ENCODE peak calls at places on chromosomes 1 and 21, in five cellular contexts. H is stomach, E is neural progenitor cell, G is GM23338, R is HepG2. N is an unnamed sample.

GRCh38 chr1:46822248-46822826 is 23.5 kb downstream of the CYP4B1 start:
- DNase-seq in H (no peak), E (peak; percentile 51), G (peak; percentile 46), R (no peak), N (no peak)

GRCh38 chr1:243487649-243488227 is 231.9 kb downstream of the SDCCAG8 start:
- DNase-seq in H (no peak), E (no peak), G (peak; percentile 80), R (no peak), N (no peak)

GRCh38 chr1:236398538-236398937 is 4.5 kb downstream of the EDARADD start:
- DNase-seq in H (peak; percentile 53), E (no peak), G (no peak), R (no peak), N (no peak)

GRCh38 chr1:68542586-68542985 is 45.7 kb upstream of the DEPDC1 start:
- DNase-seq in H (no peak), E (no peak), G (no peak), R (no peak), N (no peak)

GRCh38 chr1:116909511-116910378 is at the start of gene PTGFRN:
- DNase-seq in H (peak; percentile 69), E (peak; percentile 91), G (peak; percentile 88), R (no peak), N (peak; percentile 18)

GRCh38 chr1:23370270-23370743 is 671 bp upstream of the ZNF436 start:
- DNase-seq in H (no peak), E (no peak), G (no peak), R (no peak), N (no peak)

GRCh38 chr1:22789356-22789994 is 78.8 kb downstream of the EPHB2 start:
- DNase-seq in H (no peak), E (no peak), G (no peak), R (no peak), N (no peak)

GRCh38 chr1:212482352-212483153 is 49.8 kb downstream of the NENF start:
- DNase-seq in H (no peak), E (no peak), G (no peak), R (no peak), N (peak; percentile 20)

GRCh38 chr1:237045278-237046016 is 3.5 kb downstream of the RYR2 start:
- DNase-seq in H (no peak), E (peak; percentile 21), G (peak; percentile 85), R (no peak), N (no peak)

GRCh38 chr1:23643668-23644554 is 47.7 kb upstream of the RPL11 start:
- DNase-seq in H (no peak), E (peak; percentile 65), G (no peak), R (no peak), N (no peak)

DNA sequence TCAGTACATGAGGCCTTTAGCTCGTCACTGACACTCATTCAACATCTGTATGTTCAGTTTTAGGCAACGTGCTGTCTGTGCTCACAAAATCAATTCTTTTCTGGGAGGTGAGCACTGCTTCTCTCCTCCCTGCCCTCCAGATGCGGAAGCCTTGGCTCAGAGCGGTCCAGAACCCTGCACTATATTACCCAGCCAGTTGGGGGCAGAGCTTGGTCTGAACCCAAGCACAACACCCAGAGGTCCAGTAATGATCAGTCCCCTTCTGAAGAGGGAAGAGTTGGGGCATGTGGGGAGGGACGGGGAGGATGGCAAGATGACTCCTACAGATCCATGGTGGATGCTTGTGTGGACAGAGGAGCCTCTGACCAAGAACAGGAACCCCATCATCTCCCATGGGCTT is 5.6 kb upstream of the DSCAM start:
- DNase-seq in H (no peak), E (no peak), G (peak; percentile 20), R (no peak), N (no peak)
- TF ChIP-seq CTCF in H (no peak), E (peak; percentile 24), G (peak; percentile 30), R (no peak), N (no peak)

DNA sequence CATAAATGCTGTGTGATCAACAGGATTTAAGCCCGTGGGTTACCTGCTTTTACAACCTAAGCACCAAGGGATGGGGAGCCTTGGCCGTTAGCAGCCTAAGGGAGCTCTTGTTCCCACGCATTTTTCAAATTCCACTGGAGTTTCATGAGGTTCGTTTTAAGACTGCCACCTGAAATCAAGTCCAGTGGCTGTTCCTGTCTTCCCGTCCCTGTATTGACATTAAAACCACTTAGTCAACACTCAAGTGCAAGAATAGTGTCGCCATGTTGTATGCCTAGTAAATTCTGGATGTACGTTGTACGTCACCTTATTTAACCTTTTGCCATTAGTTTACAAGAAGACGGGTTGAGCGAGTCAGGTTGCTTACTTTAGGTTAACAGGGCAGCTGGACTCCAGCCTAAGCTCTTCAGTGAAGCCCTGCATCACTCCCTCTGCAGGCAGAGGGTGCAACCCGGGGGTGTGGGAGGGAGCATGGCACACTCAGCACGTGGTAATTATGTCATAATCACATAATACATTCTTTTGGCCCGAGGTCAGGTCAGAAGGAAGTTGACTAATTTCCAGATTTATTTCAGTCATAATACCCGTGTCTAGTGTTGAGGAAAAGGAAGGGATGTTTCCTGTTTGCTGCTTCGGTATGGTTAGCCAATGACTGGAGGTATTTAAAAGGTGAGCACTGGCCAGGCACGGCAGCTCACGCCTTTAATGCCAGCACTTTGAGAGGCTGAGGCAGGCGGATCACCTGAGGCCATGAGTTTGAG is 42.5 kb downstream of the CNST start:
- DNase-seq in H (peak; percentile 93), E (peak; percentile 35), G (peak; percentile 68), R (peak; percentile 70), N (peak; percentile 49)
- H3K4me3 ChIP-seq in H (peak overlapping the region; percentile 2), E (no peak overlapping the region), G (no peak overlapping the region), R (peak overlapping the region; percentile 7), N (no peak overlapping the region)

GRCh38 chr1:73671530-73671929 is 526.4 kb downstream of the LRRIQ3 start:
- DNase-seq in H (no peak), E (no peak), G (no peak), R (no peak), N (no peak)

GRCh38 chr1:73673980-73674379 is 524.0 kb downstream of the LRRIQ3 start:
- DNase-seq in H (no peak), E (peak; percentile 32), G (no peak), R (no peak), N (no peak)

GRCh38 chr1:73674945-73675561 is 522.9 kb downstream of the LRRIQ3 start:
- DNase-seq in H (no peak), E (peak; percentile 17), G (peak; percentile 60), R (no peak), N (no peak)
- TF ChIP-seq CTCF in H (no peak), E (peak; percentile 69), G (peak; percentile 69), R (peak; percentile 31), N (peak; percentile 43)

DNA sequence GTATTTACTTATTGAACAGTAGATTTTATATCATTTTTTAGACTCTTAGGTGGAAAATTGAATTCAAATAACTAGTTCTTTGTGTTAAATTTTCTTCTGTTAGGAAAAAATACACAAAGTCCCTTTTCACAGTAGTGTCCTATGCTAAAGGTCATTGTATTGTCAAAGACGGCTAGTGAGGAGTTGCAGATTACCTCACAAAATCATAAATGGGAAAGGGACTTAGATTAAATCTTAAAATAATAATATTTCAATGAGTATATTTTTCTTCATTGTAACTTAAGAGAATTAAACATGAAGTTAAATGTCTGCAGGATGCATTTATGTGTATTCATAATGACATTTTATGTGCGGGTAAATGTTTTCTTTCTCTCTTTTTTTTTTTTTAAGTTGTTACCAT is 32.7 kb downstream of the LYPLAL1 start:
- DNase-seq in H (no peak), E (no peak), G (no peak), R (no peak), N (no peak)
- H3K4me3 ChIP-seq in H (no peak overlapping the region), E (no peak overlapping the region), G (no peak overlapping the region), R (no peak overlapping the region), N (no peak overlapping the region)

GRCh38 chr21:38329176-38329575 is 72.4 kb downstream of the KCNJ15 start:
- DNase-seq in H (no peak), E (no peak), G (no peak), R (no peak), N (no peak)
- TF ChIP-seq CTCF in H (no peak), E (no peak), G (no peak), R (no peak), N (no peak)

GRCh38 chr1:9537863-9538668 is 1.2 kb upstream of the SLC25A33 start:
- DNase-seq in H (peak; percentile 61), E (no peak), G (no peak), R (peak; percentile 97), N (no peak)
- H3K4me3 ChIP-seq in H (no peak overlapping the region), E (no peak overlapping the region), G (peak overlapping the region; percentile 26), R (peak overlapping the region; percentile 55), N (no peak overlapping the region)

DNA sequence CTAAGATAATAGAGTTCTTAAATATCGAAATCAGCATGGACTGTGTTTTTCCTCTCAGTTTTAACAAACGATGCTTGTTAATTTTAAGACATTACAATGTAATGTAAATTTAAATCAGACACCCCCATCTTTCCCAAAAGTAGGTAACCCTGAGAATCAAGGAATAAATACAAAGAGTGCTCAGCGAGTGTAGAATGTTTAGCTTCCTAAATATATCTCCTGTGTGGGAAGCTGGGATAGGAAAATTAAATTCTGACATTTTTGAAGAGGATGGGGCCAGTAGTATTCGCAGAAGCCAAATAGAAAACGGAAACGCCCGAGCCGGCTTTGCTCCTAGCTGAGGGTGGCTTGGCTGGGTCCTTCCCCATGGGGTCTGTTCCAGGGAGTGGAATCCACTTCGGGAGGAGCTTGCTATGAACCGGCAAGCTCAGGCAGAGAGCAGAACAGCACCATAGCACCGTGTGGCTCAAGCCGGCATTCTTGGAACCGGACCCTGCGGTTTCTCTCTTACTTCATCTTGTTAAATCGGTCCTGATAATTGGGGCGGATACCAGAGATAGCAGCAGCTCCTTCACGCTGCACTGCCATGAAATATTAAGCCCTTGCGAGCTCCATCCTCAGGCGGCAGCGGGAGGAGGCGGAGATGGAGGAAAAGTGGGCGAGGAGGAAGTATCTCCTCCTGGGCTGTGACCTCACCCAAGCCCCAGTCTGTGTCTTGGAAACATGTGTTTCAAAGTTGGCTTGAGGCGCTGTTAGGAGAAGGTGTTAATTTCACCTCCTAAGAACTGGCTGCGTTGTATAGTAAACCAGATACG is 24.9 kb downstream of the MAP3K7CL start:
- DNase-seq in H (no peak), E (peak; percentile 41), G (peak; percentile 39), R (no peak), N (peak; percentile 81)
- TF ChIP-seq CTCF in H (no peak), E (no peak), G (no peak), R (no peak), N (no peak)

GRCh38 chr1:27496604-27497155 is 6.7 kb upstream of the WASF2 start:
- DNase-seq in H (no peak), E (peak; percentile 85), G (peak; percentile 96), R (no peak), N (no peak)

GRCh38 chr1:27487927-27488522 is 1.9 kb downstream of the WASF2 start:
- DNase-seq in H (no peak), E (no peak), G (no peak), R (no peak), N (no peak)

GRCh38 chr1:27489973-27490741 is at the start of gene WASF2:
- DNase-seq in H (peak; percentile 97), E (peak; percentile 99), G (peak; percentile 98), R (peak; percentile 95), N (peak; percentile 80)

GRCh38 chr1:27488523-27489138 is 1.3 kb downstream of the WASF2 start:
- DNase-seq in H (no peak), E (peak; percentile 30), G (peak; percentile 30), R (no peak), N (no peak)

GRCh38 chr1:27491748-27492700 is 2.1 kb upstream of the WASF2 start:
- DNase-seq in H (no peak), E (no peak), G (no peak), R (no peak), N (no peak)
- H3K4me3 ChIP-seq in H (no peak overlapping the region), E (no peak overlapping the region), G (no peak overlapping the region), R (peak overlapping the region; percentile 34), N (no peak overlapping the region)